ENCODE peak calls at places on chromosome 11, in seven cellular contexts. K is left ventricle myocardium inferior, S is IMR-90, X is Panc1, T is endodermal cell, M is heart right ventricle, N is fibroblast of lung. U is an unnamed sample. For H3K9me3, the result is how much of the 10 kb centered on the place peaks cover.

GRCh38 chr11:111565111-111565720 is 24.7 kb downstream of the LAYN start:
- DNase-seq in K (peak), X (peak), N (peak), S (peak), M (peak), T (peak), U (peak)

GRCh38 chr11:128482512-128483191 is 104.7 kb downstream of the ETS1 start:
- DNase-seq in T (no peak), S (peak), K (no peak), M (no peak), X (no peak), N (peak), U (no peak)

GRCh38 chr11:68211546-68211945 is 1.6 kb downstream of the KMT5B start:
- DNase-seq in T (no peak), N (no peak), K (no peak), M (no peak), X (no peak), S (no peak), U (no peak)

GRCh38 chr11:64000026-64000739 is 13.9 kb downstream of the OTUB1 start:
- DNase-seq in X (no peak), M (peak), T (peak), K (peak), S (peak), N (peak), U (peak)

GRCh38 chr11:9490376-9490775 is 29.6 kb downstream of the ZNF143 start:
- DNase-seq in X (no peak), S (no peak), M (no peak), T (no peak), N (no peak), K (no peak), U (no peak)

GRCh38 chr11:122175316-122175715 is 59.3 kb upstream of the BLID start:
- DNase-seq in N (no peak), T (no peak), M (no peak), X (no peak), S (no peak), K (no peak), U (peak)

GRCh38 chr11:61960532-61960931 is 6.9 kb downstream of the FTH1 start:
- DNase-seq in K (no peak), M (no peak), N (no peak), S (no peak), T (peak), X (no peak), U (no peak)

GRCh38 chr11:105588001-105588400 is 21.9 kb upstream of the GRIA4 start:
- DNase-seq in M (no peak), T (no peak), N (peak), S (peak), K (no peak), X (no peak), U (peak)

GRCh38 chr11:11849127-11849746 is 7.5 kb downstream of the USP47 start:
- DNase-seq in K (peak), S (peak), M (peak), T (peak), X (no peak), N (peak), U (peak)

GRCh38 chr11:72642815-72643511 is 31.3 kb downstream of the PDE2A start:
- DNase-seq in M (peak), K (peak), X (peak), T (peak), S (peak), N (peak), U (peak)

GRCh38 chr11:13538044-13538443 is 42.2 kb upstream of the PTH start:
- DNase-seq in K (no peak), M (no peak), T (no peak), S (no peak), N (no peak), X (no peak), U (no peak)

GRCh38 chr11:13534358-13534757 is 38.6 kb upstream of the PTH start:
- DNase-seq in S (no peak), X (no peak), T (no peak), K (no peak), N (no peak), M (no peak), U (no peak)

GRCh38 chr11:13535819-13536218 is 40.0 kb upstream of the PTH start:
- DNase-seq in T (peak), K (no peak), S (no peak), N (no peak), X (no peak), M (no peak), U (no peak)
- TF ChIP-seq CTCF in T (peak), K (no peak), S (peak), N (no peak), X (peak), M (no peak), U (no peak)

DNA sequence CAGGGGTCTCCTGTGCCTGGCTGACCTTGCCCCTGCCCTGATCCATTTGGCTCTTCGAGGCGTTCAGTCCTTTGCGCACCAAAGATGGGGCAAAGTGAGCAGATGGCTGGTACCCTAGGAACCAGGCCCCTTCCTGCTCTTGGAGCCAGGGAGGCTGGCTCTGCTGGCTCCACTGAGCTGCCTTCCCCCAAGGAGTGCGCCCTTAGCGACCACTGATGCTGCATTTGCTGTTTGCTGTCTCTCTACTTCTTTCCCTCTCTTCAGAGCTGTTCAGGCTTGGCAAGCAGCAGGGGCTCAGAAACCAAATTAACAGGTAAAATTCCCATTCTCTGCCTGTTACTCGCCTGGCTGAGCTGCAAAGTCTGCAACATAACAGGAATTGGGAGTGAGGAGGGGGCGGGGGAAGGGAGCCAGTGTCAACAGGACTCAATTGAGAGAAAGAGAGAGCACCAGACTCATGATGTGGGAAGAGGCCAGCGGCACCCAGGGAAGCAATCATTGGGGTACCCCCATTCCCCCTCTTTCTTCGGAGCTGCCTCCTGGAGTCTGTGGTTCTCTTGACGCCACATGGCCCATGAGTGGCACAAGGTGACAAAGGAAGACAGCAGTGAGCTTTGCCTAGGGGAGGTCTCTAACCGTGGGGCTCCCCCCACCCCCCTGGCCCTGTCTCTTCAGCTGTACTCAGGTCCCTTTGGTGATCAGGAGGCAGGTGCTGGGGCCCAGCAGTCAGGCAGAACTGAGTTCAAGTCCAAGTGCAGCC is 102.3 kb downstream of the TP53I11 start:
- DNase-seq in X (no peak), S (no peak), M (no peak), N (no peak), K (no peak), T (peak), U (no peak)
- H3K9me3 ChIP-seq in X (under half), S (under half), M (under half), N (under half), K (under half), T (under half), U (under half)

GRCh38 chr11:45919806-45920530 is 2.3 kb upstream of the PEX16 start:
- DNase-seq in K (peak), X (no peak), S (no peak), M (peak), N (no peak), T (peak), U (no peak)

GRCh38 chr11:45919276-45919675 is 1.6 kb upstream of the PEX16 start:
- DNase-seq in K (no peak), T (no peak), X (no peak), S (no peak), N (no peak), M (no peak), U (no peak)

GRCh38 chr11:45917286-45917622 is 423 bp downstream of the PEX16 start:
- DNase-seq in T (no peak), X (no peak), M (no peak), N (no peak), K (no peak), S (no peak), U (no peak)

GRCh38 chr11:45917623-45918330 is at the start of gene PEX16:
- DNase-seq in S (peak), T (peak), N (peak), M (peak), K (peak), X (peak), U (peak)

DNA sequence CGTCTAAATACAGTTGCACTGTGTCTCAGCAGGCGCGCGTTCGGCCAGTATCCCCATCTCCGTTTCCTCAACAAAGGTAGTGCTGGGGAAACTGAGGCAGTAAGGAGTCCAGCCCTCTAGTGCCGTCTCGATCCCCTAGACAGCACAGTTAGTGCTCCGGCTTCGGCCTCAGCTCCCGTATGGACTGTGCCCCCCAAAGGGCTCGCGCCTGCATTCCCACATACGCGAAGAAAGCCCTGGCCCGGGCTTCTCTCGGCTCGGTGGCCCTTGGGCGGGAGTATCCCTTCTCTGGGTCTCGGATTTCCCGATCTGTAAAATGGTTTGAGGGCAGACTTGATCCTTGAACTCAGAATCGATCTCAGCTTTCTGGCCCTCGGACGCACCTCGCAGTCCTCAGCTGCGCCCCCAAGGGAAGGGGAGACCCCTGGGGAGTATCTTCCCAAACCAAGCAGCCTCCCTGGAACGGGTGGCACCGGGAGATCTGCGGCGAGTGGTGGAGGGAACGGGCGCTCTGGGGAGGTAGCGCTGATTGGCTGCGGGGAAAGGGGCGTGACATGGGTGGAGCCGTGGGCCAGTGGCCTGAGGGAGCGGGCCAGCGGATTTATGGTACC is 759 bp upstream of the PEX16 start:
- DNase-seq in S (peak), T (peak), K (peak), X (peak), M (peak), N (peak), U (peak)
- H3K4me3 ChIP-seq in S (peak), T (peak), K (peak), X (peak), M (peak), N (peak), U (peak)

GRCh38 chr11:123590296-123590912 is 64.0 kb downstream of the SCN3B start:
- DNase-seq in M (peak), S (peak), T (no peak), X (no peak), K (no peak), N (peak), U (peak)
- TF ChIP-seq CTCF in M (no peak), S (no peak), T (no peak), X (no peak), K (no peak), N (no peak), U (no peak)

DNA sequence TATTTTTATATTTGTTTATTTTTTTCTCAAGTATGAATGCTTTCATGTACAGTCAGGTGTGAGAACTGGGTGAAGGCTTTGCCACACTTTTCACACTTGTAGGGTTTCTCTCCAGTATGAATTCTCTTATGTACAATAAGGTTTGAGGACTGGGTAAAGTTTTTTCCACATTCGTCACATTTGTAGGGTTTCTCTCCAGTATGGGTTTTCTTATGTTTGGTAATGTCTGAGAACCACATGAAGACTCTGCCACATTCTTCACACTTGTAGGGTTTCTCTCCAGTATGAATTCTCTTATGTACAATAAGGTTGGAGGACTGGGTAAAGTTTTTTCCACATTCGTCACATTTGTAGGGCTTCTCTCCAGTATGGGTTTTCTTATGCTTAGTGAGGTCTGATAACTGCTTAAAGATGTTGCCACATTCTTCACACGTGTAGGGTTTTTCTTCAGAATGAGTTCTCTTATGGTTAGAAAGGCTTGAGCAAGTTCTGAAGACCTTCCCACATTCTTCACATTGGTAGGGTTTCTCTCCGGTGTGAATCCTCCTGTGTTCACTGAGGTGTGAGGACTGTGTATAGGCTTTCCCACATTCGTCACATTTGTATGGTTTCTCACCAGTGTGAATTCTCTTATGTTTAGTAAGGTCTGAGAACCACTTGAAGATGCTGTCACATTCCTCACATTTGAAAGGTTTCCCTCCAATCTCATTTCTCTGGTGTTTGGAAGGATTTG is 19.7 kb downstream of the ZNF195 start:
- DNase-seq in K (no peak), M (no peak), N (peak), T (no peak), S (no peak), X (no peak), U (no peak)
- H3K9me3 ChIP-seq in K (half or more), M (under half), N (under half), T (half or more), S (half or more), X (half or more), U (under half)

DNA sequence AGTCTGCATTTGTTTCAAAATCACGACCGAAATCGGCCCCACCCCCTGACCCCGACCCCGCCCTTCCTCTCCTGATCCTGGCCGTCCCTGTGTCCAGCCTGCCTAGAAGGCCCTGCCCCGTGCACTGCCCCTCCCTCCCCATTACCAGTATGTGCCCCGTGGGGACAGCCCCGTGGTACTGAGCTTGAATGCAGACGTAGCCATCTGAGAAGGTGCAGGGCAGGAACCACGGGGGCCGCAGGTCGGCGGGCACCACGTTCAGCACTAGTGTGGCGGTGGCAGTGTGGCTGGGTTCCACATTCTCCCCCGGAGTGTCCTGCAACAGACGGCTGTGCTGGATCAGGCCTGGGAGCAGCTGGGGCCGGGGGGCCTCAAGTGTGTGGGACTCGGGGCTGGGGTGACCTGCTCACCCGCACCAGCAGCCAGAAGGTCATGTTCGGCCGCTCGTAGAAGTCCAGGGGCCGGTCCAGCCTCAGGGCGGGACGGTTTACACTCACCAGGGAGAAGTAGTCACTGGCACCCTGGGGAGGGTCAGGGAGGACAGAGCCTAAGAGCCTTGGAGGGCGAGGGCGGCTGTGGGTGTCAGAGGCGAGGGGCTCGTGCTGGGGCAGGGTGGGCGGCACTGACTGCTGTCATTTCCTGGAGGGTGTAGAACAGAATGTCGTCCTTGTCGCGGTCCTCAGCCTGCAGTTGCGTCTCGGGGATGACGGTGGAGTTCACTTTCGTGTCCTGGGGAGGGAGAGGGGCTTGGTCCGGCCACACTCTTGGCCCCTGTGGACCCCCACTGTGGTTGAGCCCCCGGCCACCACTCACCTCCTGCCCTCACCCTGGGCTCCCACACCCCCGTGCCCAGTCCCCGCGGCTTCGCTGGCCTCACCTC is 3.6 kb downstream of the CDHR5 start:
- DNase-seq in K (no peak), X (no peak), M (no peak), S (no peak), T (no peak), N (no peak), U (no peak)
- H3K4me3 ChIP-seq in K (no peak), X (no peak), M (no peak), S (no peak), T (no peak), N (no peak), U (no peak)

U was measured in endothelial cell of umbilical vein.